ENCODE peak calls at places on chromosomes 4 and X, in ten cellular contexts. One of them, this sample, is unnamed.

GRCh38 chr4:162959056-162959455 is 207.6 kb downstream of the NAF1 start:
- DNase-seq in LoVo: no peak
- DNase-seq in heart right ventricle: no peak
- DNase-seq in neural crest cell: no peak
- DNase-seq in NT2/D1: no peak
- DNase-seq in GM23248: no peak
- DNase-seq in EL: no peak
- DNase-seq in M059J: peak
- DNase-seq in stimulated activated CD8-positive, alpha-beta memory T cell treated with anti-CD3 and anti-CD28 coated beads, Interleukin-4, amount 100 ng/mL, for 24 hours: no peak
- DNase-seq in stimulated activated CD4-positive, alpha-beta T cell treated with anti-CD3 and anti-CD28 coated beads, Interleukin-4, amount 100 ng/mL, for 1 hour: no peak
- DNase-seq in this sample: no peak

GRCh38 chrX:46840946-46841740 is 4.3 kb downstream of the RP2 start:
- DNase-seq in NT2/D1: no peak
- DNase-seq in stimulated activated CD4-positive, alpha-beta T cell treated with anti-CD3 and anti-CD28 coated beads, Interleukin-4, amount 100 ng/mL, for 1 hour: no peak
- DNase-seq in GM23248: peak
- DNase-seq in EL: peak
- DNase-seq in neural crest cell: no peak
- DNase-seq in LoVo: no peak
- DNase-seq in stimulated activated CD8-positive, alpha-beta memory T cell treated with anti-CD3 and anti-CD28 coated beads, Interleukin-4, amount 100 ng/mL, for 24 hours: no peak
- DNase-seq in M059J: peak
- DNase-seq in heart right ventricle: peak
- DNase-seq in this sample: peak

GRCh38 chr4:185201983-185202962 is 1.5 kb downstream of the CFAP97 start:
- DNase-seq in stimulated activated CD8-positive, alpha-beta memory T cell treated with anti-CD3 and anti-CD28 coated beads, Interleukin-4, amount 100 ng/mL, for 24 hours: no peak
- DNase-seq in NT2/D1: no peak
- DNase-seq in EL: no peak
- DNase-seq in heart right ventricle: no peak
- DNase-seq in GM23248: peak
- DNase-seq in M059J: peak
- DNase-seq in LoVo: no peak
- DNase-seq in neural crest cell: no peak
- DNase-seq in stimulated activated CD4-positive, alpha-beta T cell treated with anti-CD3 and anti-CD28 coated beads, Interleukin-4, amount 100 ng/mL, for 1 hour: no peak
- DNase-seq in this sample: peak

GRCh38 chrX:38215141-38215540 is 5.5 kb downstream of the SRPX start:
- DNase-seq in stimulated activated CD4-positive, alpha-beta T cell treated with anti-CD3 and anti-CD28 coated beads, Interleukin-4, amount 100 ng/mL, for 1 hour: no peak
- DNase-seq in LoVo: no peak
- DNase-seq in stimulated activated CD8-positive, alpha-beta memory T cell treated with anti-CD3 and anti-CD28 coated beads, Interleukin-4, amount 100 ng/mL, for 24 hours: no peak
- DNase-seq in NT2/D1: no peak
- DNase-seq in M059J: peak
- DNase-seq in GM23248: peak
- DNase-seq in heart right ventricle: no peak
- DNase-seq in neural crest cell: no peak
- DNase-seq in EL: peak
- DNase-seq in this sample: peak

GRCh38 chr4:8907596-8908205 is 36.1 kb upstream of the HMX1 start:
- DNase-seq in neural crest cell: no peak
- DNase-seq in GM23248: no peak
- DNase-seq in EL: no peak
- DNase-seq in heart right ventricle: no peak
- DNase-seq in stimulated activated CD8-positive, alpha-beta memory T cell treated with anti-CD3 and anti-CD28 coated beads, Interleukin-4, amount 100 ng/mL, for 24 hours: no peak
- DNase-seq in stimulated activated CD4-positive, alpha-beta T cell treated with anti-CD3 and anti-CD28 coated beads, Interleukin-4, amount 100 ng/mL, for 1 hour: no peak
- DNase-seq in LoVo: no peak
- DNase-seq in M059J: no peak
- DNase-seq in NT2/D1: no peak
- DNase-seq in this sample: no peak

GRCh38 chr4:27861802-27862201 is 1001.2 kb downstream of the STIM2 start:
- DNase-seq in NT2/D1: no peak
- DNase-seq in stimulated activated CD4-positive, alpha-beta T cell treated with anti-CD3 and anti-CD28 coated beads, Interleukin-4, amount 100 ng/mL, for 1 hour: no peak
- DNase-seq in M059J: peak
- DNase-seq in EL: peak
- DNase-seq in LoVo: no peak
- DNase-seq in stimulated activated CD8-positive, alpha-beta memory T cell treated with anti-CD3 and anti-CD28 coated beads, Interleukin-4, amount 100 ng/mL, for 24 hours: no peak
- DNase-seq in neural crest cell: no peak
- DNase-seq in GM23248: peak
- DNase-seq in heart right ventricle: no peak
- DNase-seq in this sample: peak

GRCh38 chr4:102344520-102344954 is 745 bp downstream of the SLC39A8 start:
- DNase-seq in NT2/D1: no peak
- DNase-seq in neural crest cell: peak
- DNase-seq in GM23248: peak
- DNase-seq in heart right ventricle: peak
- DNase-seq in stimulated activated CD4-positive, alpha-beta T cell treated with anti-CD3 and anti-CD28 coated beads, Interleukin-4, amount 100 ng/mL, for 1 hour: peak
- DNase-seq in stimulated activated CD8-positive, alpha-beta memory T cell treated with anti-CD3 and anti-CD28 coated beads, Interleukin-4, amount 100 ng/mL, for 24 hours: peak
- DNase-seq in LoVo: peak
- DNase-seq in M059J: peak
- DNase-seq in EL: peak
- DNase-seq in this sample: peak

GRCh38 chr4:10298681-10299080 is 158.5 kb downstream of the ZNF518B start:
- DNase-seq in stimulated activated CD4-positive, alpha-beta T cell treated with anti-CD3 and anti-CD28 coated beads, Interleukin-4, amount 100 ng/mL, for 1 hour: no peak
- DNase-seq in stimulated activated CD8-positive, alpha-beta memory T cell treated with anti-CD3 and anti-CD28 coated beads, Interleukin-4, amount 100 ng/mL, for 24 hours: no peak
- DNase-seq in NT2/D1: no peak
- DNase-seq in EL: no peak
- DNase-seq in heart right ventricle: no peak
- DNase-seq in GM23248: no peak
- DNase-seq in M059J: no peak
- DNase-seq in neural crest cell: no peak
- DNase-seq in LoVo: no peak
- DNase-seq in this sample: no peak

GRCh38 chr4:13371050-13371449 is 113.1 kb downstream of the RAB28 start:
- DNase-seq in neural crest cell: no peak
- DNase-seq in EL: no peak
- DNase-seq in stimulated activated CD4-positive, alpha-beta T cell treated with anti-CD3 and anti-CD28 coated beads, Interleukin-4, amount 100 ng/mL, for 1 hour: no peak
- DNase-seq in GM23248: no peak
- DNase-seq in M059J: no peak
- DNase-seq in NT2/D1: no peak
- DNase-seq in stimulated activated CD8-positive, alpha-beta memory T cell treated with anti-CD3 and anti-CD28 coated beads, Interleukin-4, amount 100 ng/mL, for 24 hours: no peak
- DNase-seq in heart right ventricle: no peak
- DNase-seq in LoVo: no peak
- DNase-seq in this sample: no peak

GRCh38 chrX:9885150-9885549 is 82.0 kb upstream of the CLDN34 start:
- DNase-seq in EL: peak
- DNase-seq in neural crest cell: peak
- DNase-seq in stimulated activated CD8-positive, alpha-beta memory T cell treated with anti-CD3 and anti-CD28 coated beads, Interleukin-4, amount 100 ng/mL, for 24 hours: peak
- DNase-seq in M059J: peak
- DNase-seq in GM23248: peak
- DNase-seq in LoVo: peak
- DNase-seq in heart right ventricle: peak
- DNase-seq in stimulated activated CD4-positive, alpha-beta T cell treated with anti-CD3 and anti-CD28 coated beads, Interleukin-4, amount 100 ng/mL, for 1 hour: peak
- DNase-seq in NT2/D1: peak
- DNase-seq in this sample: peak

GRCh38 chr4:39613093-39613656 is 25.5 kb downstream of the SMIM14 start:
- DNase-seq in neural crest cell: no peak
- DNase-seq in GM23248: peak
- DNase-seq in stimulated activated CD8-positive, alpha-beta memory T cell treated with anti-CD3 and anti-CD28 coated beads, Interleukin-4, amount 100 ng/mL, for 24 hours: no peak
- DNase-seq in EL: peak
- DNase-seq in stimulated activated CD4-positive, alpha-beta T cell treated with anti-CD3 and anti-CD28 coated beads, Interleukin-4, amount 100 ng/mL, for 1 hour: no peak
- DNase-seq in NT2/D1: no peak
- DNase-seq in LoVo: peak
- DNase-seq in heart right ventricle: no peak
- DNase-seq in M059J: peak
- DNase-seq in this sample: no peak

GRCh38 chr4:177107288-177107901 is 202.3 kb upstream of the NEIL3 start:
- DNase-seq in M059J: peak
- DNase-seq in heart right ventricle: no peak
- DNase-seq in stimulated activated CD8-positive, alpha-beta memory T cell treated with anti-CD3 and anti-CD28 coated beads, Interleukin-4, amount 100 ng/mL, for 24 hours: no peak
- DNase-seq in EL: peak
- DNase-seq in neural crest cell: no peak
- DNase-seq in GM23248: peak
- DNase-seq in stimulated activated CD4-positive, alpha-beta T cell treated with anti-CD3 and anti-CD28 coated beads, Interleukin-4, amount 100 ng/mL, for 1 hour: no peak
- DNase-seq in LoVo: no peak
- DNase-seq in NT2/D1: no peak
- DNase-seq in this sample: no peak

GRCh38 chr4:56908206-56909082 is 744 bp downstream of the REST start:
- DNase-seq in M059J: peak
- DNase-seq in GM23248: peak
- DNase-seq in stimulated activated CD8-positive, alpha-beta memory T cell treated with anti-CD3 and anti-CD28 coated beads, Interleukin-4, amount 100 ng/mL, for 24 hours: peak
- DNase-seq in stimulated activated CD4-positive, alpha-beta T cell treated with anti-CD3 and anti-CD28 coated beads, Interleukin-4, amount 100 ng/mL, for 1 hour: peak
- DNase-seq in EL: peak
- DNase-seq in LoVo: peak
- DNase-seq in NT2/D1: peak
- DNase-seq in heart right ventricle: peak
- DNase-seq in neural crest cell: peak
- DNase-seq in this sample: peak

GRCh38 chr4:16890651-16891050 is 7.8 kb downstream of the LDB2 start:
- DNase-seq in stimulated activated CD8-positive, alpha-beta memory T cell treated with anti-CD3 and anti-CD28 coated beads, Interleukin-4, amount 100 ng/mL, for 24 hours: no peak
- DNase-seq in EL: no peak
- DNase-seq in NT2/D1: no peak
- DNase-seq in heart right ventricle: no peak
- DNase-seq in GM23248: no peak
- DNase-seq in LoVo: no peak
- DNase-seq in M059J: no peak
- DNase-seq in neural crest cell: no peak
- DNase-seq in stimulated activated CD4-positive, alpha-beta T cell treated with anti-CD3 and anti-CD28 coated beads, Interleukin-4, amount 100 ng/mL, for 1 hour: no peak
- DNase-seq in this sample: no peak

GRCh38 chr4:8236920-8237195 is 32.7 kb upstream of the HTRA3 start:
- DNase-seq in GM23248: no peak
- DNase-seq in heart right ventricle: no peak
- DNase-seq in M059J: no peak
- DNase-seq in neural crest cell: no peak
- DNase-seq in LoVo: no peak
- DNase-seq in stimulated activated CD4-positive, alpha-beta T cell treated with anti-CD3 and anti-CD28 coated beads, Interleukin-4, amount 100 ng/mL, for 1 hour: no peak
- DNase-seq in stimulated activated CD8-positive, alpha-beta memory T cell treated with anti-CD3 and anti-CD28 coated beads, Interleukin-4, amount 100 ng/mL, for 24 hours: no peak
- DNase-seq in NT2/D1: no peak
- DNase-seq in EL: no peak
- DNase-seq in this sample: no peak

GRCh38 chrX:134898450-134898849 is 92.3 kb upstream of the SMIM10 start:
- DNase-seq in M059J: no peak
- DNase-seq in LoVo: no peak
- DNase-seq in stimulated activated CD4-positive, alpha-beta T cell treated with anti-CD3 and anti-CD28 coated beads, Interleukin-4, amount 100 ng/mL, for 1 hour: no peak
- DNase-seq in heart right ventricle: no peak
- DNase-seq in neural crest cell: no peak
- DNase-seq in EL: peak
- DNase-seq in stimulated activated CD8-positive, alpha-beta memory T cell treated with anti-CD3 and anti-CD28 coated beads, Interleukin-4, amount 100 ng/mL, for 24 hours: no peak
- DNase-seq in NT2/D1: no peak
- DNase-seq in GM23248: peak
- DNase-seq in this sample: no peak

GRCh38 chr4:118400362-118400761 is 47.6 kb upstream of the PRSS12 start:
- DNase-seq in GM23248: no peak
- DNase-seq in M059J: no peak
- DNase-seq in NT2/D1: no peak
- DNase-seq in LoVo: no peak
- DNase-seq in stimulated activated CD8-positive, alpha-beta memory T cell treated with anti-CD3 and anti-CD28 coated beads, Interleukin-4, amount 100 ng/mL, for 24 hours: no peak
- DNase-seq in stimulated activated CD4-positive, alpha-beta T cell treated with anti-CD3 and anti-CD28 coated beads, Interleukin-4, amount 100 ng/mL, for 1 hour: no peak
- DNase-seq in EL: peak
- DNase-seq in neural crest cell: no peak
- DNase-seq in heart right ventricle: no peak
- DNase-seq in this sample: no peak

GRCh38 chr4:165096776-165097175 is 15.9 kb downstream of the TMEM192 start:
- DNase-seq in stimulated activated CD4-positive, alpha-beta T cell treated with anti-CD3 and anti-CD28 coated beads, Interleukin-4, amount 100 ng/mL, for 1 hour: no peak
- DNase-seq in neural crest cell: no peak
- DNase-seq in NT2/D1: no peak
- DNase-seq in stimulated activated CD8-positive, alpha-beta memory T cell treated with anti-CD3 and anti-CD28 coated beads, Interleukin-4, amount 100 ng/mL, for 24 hours: no peak
- DNase-seq in heart right ventricle: no peak
- DNase-seq in LoVo: no peak
- DNase-seq in M059J: peak
- DNase-seq in GM23248: peak
- DNase-seq in EL: peak
- DNase-seq in this sample: peak

GRCh38 chr4:107997001-107997788 is 7.5 kb downstream of the HADH start:
- DNase-seq in GM23248: peak
- DNase-seq in M059J: peak
- DNase-seq in stimulated activated CD8-positive, alpha-beta memory T cell treated with anti-CD3 and anti-CD28 coated beads, Interleukin-4, amount 100 ng/mL, for 24 hours: no peak
- DNase-seq in LoVo: no peak
- DNase-seq in NT2/D1: no peak
- DNase-seq in stimulated activated CD4-positive, alpha-beta T cell treated with anti-CD3 and anti-CD28 coated beads, Interleukin-4, amount 100 ng/mL, for 1 hour: no peak
- DNase-seq in neural crest cell: no peak
- DNase-seq in heart right ventricle: peak
- DNase-seq in EL: peak
- DNase-seq in this sample: peak

GRCh38 chr4:84750260-84750955 is 167.5 kb downstream of the CDS1 start:
- DNase-seq in stimulated activated CD4-positive, alpha-beta T cell treated with anti-CD3 and anti-CD28 coated beads, Interleukin-4, amount 100 ng/mL, for 1 hour: no peak
- DNase-seq in neural crest cell: no peak
- DNase-seq in LoVo: peak
- DNase-seq in NT2/D1: peak
- DNase-seq in M059J: peak
- DNase-seq in stimulated activated CD8-positive, alpha-beta memory T cell treated with anti-CD3 and anti-CD28 coated beads, Interleukin-4, amount 100 ng/mL, for 24 hours: no peak
- DNase-seq in GM23248: peak
- DNase-seq in heart right ventricle: no peak
- DNase-seq in EL: peak
- DNase-seq in this sample: peak

GRCh38 chr4:147638942-147639341 is 21.7 kb downstream of the TMEM184C start:
- DNase-seq in NT2/D1: no peak
- DNase-seq in stimulated activated CD8-positive, alpha-beta memory T cell treated with anti-CD3 and anti-CD28 coated beads, Interleukin-4, amount 100 ng/mL, for 24 hours: no peak
- DNase-seq in EL: no peak
- DNase-seq in GM23248: no peak
- DNase-seq in stimulated activated CD4-positive, alpha-beta T cell treated with anti-CD3 and anti-CD28 coated beads, Interleukin-4, amount 100 ng/mL, for 1 hour: no peak
- DNase-seq in M059J: peak
- DNase-seq in LoVo: no peak
- DNase-seq in neural crest cell: no peak
- DNase-seq in heart right ventricle: no peak
- DNase-seq in this sample: no peak

GRCh38 chr4:152259866-152260265 is 276.0 kb downstream of the FBXW7 start:
- DNase-seq in stimulated activated CD4-positive, alpha-beta T cell treated with anti-CD3 and anti-CD28 coated beads, Interleukin-4, amount 100 ng/mL, for 1 hour: no peak
- DNase-seq in neural crest cell: no peak
- DNase-seq in LoVo: peak
- DNase-seq in NT2/D1: no peak
- DNase-seq in GM23248: peak
- DNase-seq in heart right ventricle: no peak
- DNase-seq in EL: peak
- DNase-seq in M059J: peak
- DNase-seq in stimulated activated CD8-positive, alpha-beta memory T cell treated with anti-CD3 and anti-CD28 coated beads, Interleukin-4, amount 100 ng/mL, for 24 hours: no peak
- DNase-seq in this sample: no peak